ENCODE peak calls at places on chromosomes 5 and 9, in five cellular contexts. U is neuronal stem cell, X is NCI-H1436 treated with DMSO at 0.1 percent for 48 hours, K is myocyte, G is retina. Z is an unnamed sample.

GRCh38 chr9:91642771-91643170 is 219.1 kb upstream of the NFIL3 start:
- DNase-seq in X (no peak), G (no peak), K (no peak), U (no peak), Z (no peak)

GRCh38 chr9:445033-445432 is 230.4 kb downstream of the DOCK8 start:
- DNase-seq in X (no peak), G (no peak), K (no peak), U (no peak), Z (no peak)

GRCh38 chr5:57232293-57233033 is 58.6 kb downstream of the GPBP1 start:
- DNase-seq in U (no peak), K (no peak), X (no peak), G (no peak), Z (no peak)

GRCh38 chr9:135797507-135798302 is 95.7 kb downstream of the KCNT1 start:
- DNase-seq in X (no peak), U (peak), G (peak), K (peak), Z (no peak)

GRCh38 chr9:137212520-137212919 is 7.0 kb downstream of the NDOR1 start:
- DNase-seq in K (no peak), X (no peak), U (no peak), G (no peak), Z (no peak)

GRCh38 chr5:33313150-33313549 is 127.6 kb upstream of the TARS1 start:
- DNase-seq in U (no peak), K (peak), G (no peak), X (no peak), Z (no peak)

GRCh38 chr5:135976216-135976615 is 21.4 kb upstream of the LECT2 start:
- DNase-seq in X (no peak), U (no peak), G (no peak), K (no peak), Z (no peak)

GRCh38 chr5:34918025-34918424 is 2.5 kb downstream of the BRIX1 start:
- DNase-seq in G (no peak), K (no peak), U (no peak), X (no peak), Z (no peak)

GRCh38 chr5:60810438-60811085 is 33.5 kb downstream of the ELOVL7 start:
- DNase-seq in G (no peak), K (peak), U (no peak), X (no peak), Z (no peak)

GRCh38 chr9:36136894-36137391 is 410 bp downstream of the GLIPR2 start:
- DNase-seq in K (no peak), X (no peak), G (peak), U (no peak), Z (no peak)

GRCh38 chr9:136978073-136978864 is 965 bp downstream of the PTGDS start:
- DNase-seq in X (no peak), G (peak), K (peak), U (peak), Z (no peak)

GRCh38 chr5:119453045-119453383 is 717 bp downstream of the HSD17B4 start:
- DNase-seq in G (no peak), K (peak), X (no peak), U (no peak), Z (no peak)

GRCh38 chr5:38751103-38751502 is 94.7 kb upstream of the OSMR start:
- DNase-seq in X (no peak), U (no peak), K (no peak), G (no peak), Z (no peak)

GRCh38 chr5:14208071-14209021 is 65.2 kb downstream of the TRIO start:
- DNase-seq in G (no peak), U (no peak), X (no peak), K (peak), Z (no peak)

GRCh38 chr5:159156426-159156835 is 52.9 kb downstream of the RNF145 start:
- DNase-seq in G (no peak), X (no peak), K (no peak), U (no peak), Z (no peak)

GRCh38 chr5:121031487-121031886 is 567.4 kb downstream of the PRR16 start:
- DNase-seq in U (no peak), K (peak), G (peak), X (no peak), Z (no peak)

GRCh38 chr5:157563373-157564148 is 12.0 kb downstream of the ADAM19 start:
- DNase-seq in G (peak), U (no peak), X (no peak), K (peak), Z (no peak)